ENCODE peak calls at places on chromosomes 12 and 14, in eight cellular contexts. One of them, this sample, is unnamed.

GRCh38 chr12:72281145-72281544 is 9.0 kb downstream of the TRHDE start:
- DNase-seq in stimulated activated CD8-positive, alpha-beta memory T cell treated with anti-CD3 and anti-CD28 coated beads, Interleukin-12 subunit alpha, Interleukin-12 subunit beta, amount 100 ng/mL, for 4 hours: no peak
- DNase-seq in fibroblast of gingiva: no peak
- DNase-seq in dorsolateral prefrontal cortex: no peak
- DNase-seq in AG04449: no peak
- DNase-seq in hypothalamus: no peak
- DNase-seq in stomach: no peak
- DNase-seq in stimulated activated CD4-positive, alpha-beta T cell treated with anti-CD3 and anti-CD28 coated beads, Interleukin-12 subunit alpha, Interleukin-12 subunit beta, amount 100 ng/mL, for 4 hours: no peak
- DNase-seq in this sample: no peak

GRCh38 chr12:12563529-12563928 is 866 bp upstream of the DUSP16 start:
- DNase-seq in stomach: no peak
- DNase-seq in dorsolateral prefrontal cortex: no peak
- DNase-seq in stimulated activated CD8-positive, alpha-beta memory T cell treated with anti-CD3 and anti-CD28 coated beads, Interleukin-12 subunit alpha, Interleukin-12 subunit beta, amount 100 ng/mL, for 4 hours: no peak
- DNase-seq in stimulated activated CD4-positive, alpha-beta T cell treated with anti-CD3 and anti-CD28 coated beads, Interleukin-12 subunit alpha, Interleukin-12 subunit beta, amount 100 ng/mL, for 4 hours: no peak
- DNase-seq in AG04449: no peak
- DNase-seq in fibroblast of gingiva: no peak
- DNase-seq in hypothalamus: no peak
- DNase-seq in this sample: no peak

GRCh38 chr14:100155049-100155621 is 4.3 kb downstream of the DEGS2 start:
- DNase-seq in stomach: no peak
- DNase-seq in fibroblast of gingiva: peak; percentile 14
- DNase-seq in stimulated activated CD4-positive, alpha-beta T cell treated with anti-CD3 and anti-CD28 coated beads, Interleukin-12 subunit alpha, Interleukin-12 subunit beta, amount 100 ng/mL, for 4 hours: no peak
- DNase-seq in AG04449: no peak
- DNase-seq in dorsolateral prefrontal cortex: no peak
- DNase-seq in stimulated activated CD8-positive, alpha-beta memory T cell treated with anti-CD3 and anti-CD28 coated beads, Interleukin-12 subunit alpha, Interleukin-12 subunit beta, amount 100 ng/mL, for 4 hours: no peak
- DNase-seq in hypothalamus: no peak
- DNase-seq in this sample: no peak

GRCh38 chr12:93896962-93897361 is 219.8 kb downstream of the CRADD start:
- DNase-seq in AG04449: no peak
- DNase-seq in stimulated activated CD8-positive, alpha-beta memory T cell treated with anti-CD3 and anti-CD28 coated beads, Interleukin-12 subunit alpha, Interleukin-12 subunit beta, amount 100 ng/mL, for 4 hours: no peak
- DNase-seq in fibroblast of gingiva: no peak
- DNase-seq in hypothalamus: no peak
- DNase-seq in dorsolateral prefrontal cortex: no peak
- DNase-seq in stimulated activated CD4-positive, alpha-beta T cell treated with anti-CD3 and anti-CD28 coated beads, Interleukin-12 subunit alpha, Interleukin-12 subunit beta, amount 100 ng/mL, for 4 hours: no peak
- DNase-seq in stomach: no peak
- DNase-seq in this sample: no peak

GRCh38 chr12:77299001-77299400 is 233.6 kb upstream of the E2F7 start:
- DNase-seq in stimulated activated CD4-positive, alpha-beta T cell treated with anti-CD3 and anti-CD28 coated beads, Interleukin-12 subunit alpha, Interleukin-12 subunit beta, amount 100 ng/mL, for 4 hours: no peak
- DNase-seq in hypothalamus: no peak
- DNase-seq in AG04449: no peak
- DNase-seq in dorsolateral prefrontal cortex: no peak
- DNase-seq in stimulated activated CD8-positive, alpha-beta memory T cell treated with anti-CD3 and anti-CD28 coated beads, Interleukin-12 subunit alpha, Interleukin-12 subunit beta, amount 100 ng/mL, for 4 hours: no peak
- DNase-seq in fibroblast of gingiva: peak; percentile 17
- DNase-seq in stomach: no peak
- DNase-seq in this sample: no peak

GRCh38 chr12:132886529-132887477 is 602 bp downstream of the CHFR start:
- DNase-seq in AG04449: no peak
- DNase-seq in fibroblast of gingiva: no peak
- DNase-seq in hypothalamus: no peak
- DNase-seq in dorsolateral prefrontal cortex: peak; percentile 40
- DNase-seq in stimulated activated CD4-positive, alpha-beta T cell treated with anti-CD3 and anti-CD28 coated beads, Interleukin-12 subunit alpha, Interleukin-12 subunit beta, amount 100 ng/mL, for 4 hours: no peak
- DNase-seq in stomach: peak; percentile 27
- DNase-seq in stimulated activated CD8-positive, alpha-beta memory T cell treated with anti-CD3 and anti-CD28 coated beads, Interleukin-12 subunit alpha, Interleukin-12 subunit beta, amount 100 ng/mL, for 4 hours: no peak
- DNase-seq in this sample: no peak

GRCh38 chr12:97837401-97837800 is 374.8 kb downstream of the RMST start:
- DNase-seq in stimulated activated CD4-positive, alpha-beta T cell treated with anti-CD3 and anti-CD28 coated beads, Interleukin-12 subunit alpha, Interleukin-12 subunit beta, amount 100 ng/mL, for 4 hours: no peak
- DNase-seq in hypothalamus: no peak
- DNase-seq in stomach: no peak
- DNase-seq in stimulated activated CD8-positive, alpha-beta memory T cell treated with anti-CD3 and anti-CD28 coated beads, Interleukin-12 subunit alpha, Interleukin-12 subunit beta, amount 100 ng/mL, for 4 hours: no peak
- DNase-seq in fibroblast of gingiva: peak; percentile 41
- DNase-seq in AG04449: no peak
- DNase-seq in dorsolateral prefrontal cortex: no peak
- DNase-seq in this sample: no peak

GRCh38 chr14:29759521-29760340 is 167.9 kb downstream of the PRKD1 start:
- DNase-seq in stimulated activated CD4-positive, alpha-beta T cell treated with anti-CD3 and anti-CD28 coated beads, Interleukin-12 subunit alpha, Interleukin-12 subunit beta, amount 100 ng/mL, for 4 hours: no peak
- DNase-seq in AG04449: no peak
- DNase-seq in hypothalamus: no peak
- DNase-seq in stimulated activated CD8-positive, alpha-beta memory T cell treated with anti-CD3 and anti-CD28 coated beads, Interleukin-12 subunit alpha, Interleukin-12 subunit beta, amount 100 ng/mL, for 4 hours: no peak
- DNase-seq in stomach: no peak
- DNase-seq in dorsolateral prefrontal cortex: no peak
- DNase-seq in fibroblast of gingiva: peak; percentile 78
- DNase-seq in this sample: no peak

GRCh38 chr12:32061033-32061432 is 45.6 kb upstream of the BICD1 start:
- DNase-seq in stimulated activated CD4-positive, alpha-beta T cell treated with anti-CD3 and anti-CD28 coated beads, Interleukin-12 subunit alpha, Interleukin-12 subunit beta, amount 100 ng/mL, for 4 hours: no peak
- DNase-seq in dorsolateral prefrontal cortex: no peak
- DNase-seq in AG04449: no peak
- DNase-seq in fibroblast of gingiva: no peak
- DNase-seq in hypothalamus: no peak
- DNase-seq in stomach: no peak
- DNase-seq in stimulated activated CD8-positive, alpha-beta memory T cell treated with anti-CD3 and anti-CD28 coated beads, Interleukin-12 subunit alpha, Interleukin-12 subunit beta, amount 100 ng/mL, for 4 hours: no peak
- DNase-seq in this sample: no peak

GRCh38 chr12:100391856-100392255 is 35.0 kb downstream of the SLC17A8 start:
- DNase-seq in stimulated activated CD4-positive, alpha-beta T cell treated with anti-CD3 and anti-CD28 coated beads, Interleukin-12 subunit alpha, Interleukin-12 subunit beta, amount 100 ng/mL, for 4 hours: no peak
- DNase-seq in hypothalamus: no peak
- DNase-seq in fibroblast of gingiva: no peak
- DNase-seq in stomach: peak; percentile 31
- DNase-seq in dorsolateral prefrontal cortex: no peak
- DNase-seq in AG04449: no peak
- DNase-seq in stimulated activated CD8-positive, alpha-beta memory T cell treated with anti-CD3 and anti-CD28 coated beads, Interleukin-12 subunit alpha, Interleukin-12 subunit beta, amount 100 ng/mL, for 4 hours: no peak
- DNase-seq in this sample: no peak

This sample was measured in GM12891.